ENCODE peak calls at places on chromosomes 6 and 20, in ten cellular contexts. C is psoas muscle, P is fibroblast of mammary gland, A is tibial nerve, X is brain microvascular endothelial cell, G is GM06990, R is A549, D is pancreas, V is fibroblast of pulmonary artery, E is fibroblast of the aortic adventitia. O is an unnamed sample.

GRCh38 chr6:56733298-56733697 is 90.6 kb upstream of the DST start:
- DNase-seq in V (no peak), P (no peak), G (no peak), A (no peak), D (no peak), E (no peak), R (no peak), C (no peak), X (no peak), O (no peak)

GRCh38 chr20:1933465-1933870 is 38.3 kb downstream of the SIRPA start:
- DNase-seq in G (no peak), X (no peak), P (peak), D (peak), R (no peak), C (peak), A (no peak), V (peak), E (peak), O (peak)

GRCh38 chr6:41936073-41936837 is 5.4 kb downstream of the CCND3 start:
- DNase-seq in A (peak), D (peak), G (peak), P (peak), V (peak), R (peak), C (peak), E (peak), X (peak), O (peak)

GRCh38 chr6:159375014-159375413 is 205.8 kb downstream of the FNDC1 start:
- DNase-seq in G (no peak), D (no peak), C (no peak), E (no peak), X (no peak), V (no peak), R (no peak), A (no peak), P (no peak), O (no peak)

GRCh38 chr6:145963216-145964068 is 716 bp downstream of the SHPRH start:
- DNase-seq in E (peak), C (peak), R (peak), A (no peak), G (peak), D (peak), X (peak), P (peak), V (peak), O (peak)

GRCh38 chr20:19815553-19815991 is 57.5 kb downstream of the RIN2 start:
- DNase-seq in A (peak), G (peak), P (peak), C (peak), R (peak), E (peak), V (peak), D (no peak), X (peak), O (no peak)

GRCh38 chr6:3806169-3806922 is 42.8 kb upstream of the FAM50B start:
- DNase-seq in R (no peak), D (peak), X (no peak), E (no peak), P (no peak), G (no peak), A (no peak), V (no peak), C (no peak), O (no peak)

GRCh38 chr6:54132587-54132986 is 21.3 kb downstream of the MLIP start:
- DNase-seq in R (no peak), C (no peak), D (no peak), X (no peak), A (no peak), E (no peak), V (no peak), P (no peak), G (no peak), O (no peak)

GRCh38 chr6:149211046-149211571 is 106.4 kb upstream of the TAB2 start:
- DNase-seq in V (peak), P (peak), R (no peak), C (no peak), E (no peak), G (peak), D (no peak), A (no peak), X (peak), O (no peak)

GRCh38 chr6:5143625-5144311 is 58.6 kb downstream of the PPP1R3G start:
- DNase-seq in E (peak), D (peak), P (peak), C (peak), A (peak), V (peak), G (peak), R (peak), X (peak), O (peak)
- H3K4me3 ChIP-seq in E (no peak), D (no peak), P (no peak), C (no peak), A (no peak), V (no peak), G (no peak), R (no peak), X (no peak), O (no peak)

DNA sequence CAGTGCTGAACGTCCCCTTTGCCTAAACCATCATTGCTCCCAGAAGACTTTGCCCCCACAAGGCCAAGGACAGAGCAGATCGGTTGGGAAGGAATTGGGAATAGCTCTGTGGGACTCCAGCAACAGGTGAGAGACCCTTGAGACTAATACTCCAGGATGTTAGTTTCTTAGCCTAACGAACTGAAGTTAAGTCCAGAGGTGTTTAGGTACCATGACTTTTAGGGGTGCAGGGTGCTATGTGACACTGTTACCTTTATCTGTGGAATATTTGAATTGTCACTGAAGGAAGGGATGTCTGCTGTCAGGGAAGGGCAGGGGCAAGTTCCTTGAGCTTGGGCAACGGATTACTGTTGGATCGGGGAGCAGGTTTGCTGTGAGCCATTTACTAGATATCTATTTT is 1.9 kb downstream of the BLCAP start:
- DNase-seq in G (no peak), C (no peak), E (no peak), A (no peak), D (no peak), V (no peak), R (no peak), P (no peak), X (no peak), O (no peak)
- H3K4me3 ChIP-seq in G (peak), C (peak), E (peak), A (no peak), D (no peak), V (peak), R (no peak), P (no peak), X (peak), O (no peak)

GRCh38 chr20:36642136-36642535 is 3.9 kb downstream of the SLA2 start:
- DNase-seq in G (no peak), D (no peak), R (no peak), E (no peak), P (no peak), V (no peak), C (no peak), X (no peak), A (no peak), O (no peak)
- H3K4me3 ChIP-seq in G (no peak), D (no peak), R (no peak), E (no peak), P (no peak), V (no peak), C (no peak), X (no peak), A (no peak), O (no peak)

GRCh38 chr20:3681352-3681930 is 369 bp downstream of the ADAM33 start:
- DNase-seq in X (no peak), R (no peak), V (no peak), D (no peak), A (no peak), C (no peak), E (no peak), P (no peak), G (no peak), O (no peak)
- H3K4me3 ChIP-seq in X (peak), R (no peak), V (peak), D (peak), A (peak), C (peak), E (peak), P (peak), G (no peak), O (peak)

O was measured in aorta.